ENCODE peak calls at places on chromosomes 16 and 17, in ten cellular contexts. One of them, this sample, is unnamed. For H3K27me3, the result is how much of the 10 kb centered on the place peaks cover.

GRCh38 chr16:68396481-68396880 is 51.8 kb downstream of the SMPD3 start:
- DNase-seq in brain microvascular endothelial cell: peak
- DNase-seq in heart left ventricle: no peak
- DNase-seq in right lobe of liver: peak
- DNase-seq in right atrium auricular region: no peak
- DNase-seq in uterus: no peak
- DNase-seq in mesendoderm: no peak
- DNase-seq in tibial nerve: no peak
- DNase-seq in left lung: no peak
- DNase-seq in HCT116: peak
- DNase-seq in this sample: peak

GRCh38 chr16:35102780-35103403 is 1643.5 kb downstream of the TP53TG3F start:
- DNase-seq in brain microvascular endothelial cell: no peak
- DNase-seq in heart left ventricle: no peak
- DNase-seq in right lobe of liver: no peak
- DNase-seq in right atrium auricular region: no peak
- DNase-seq in uterus: no peak
- DNase-seq in mesendoderm: peak
- DNase-seq in tibial nerve: no peak
- DNase-seq in left lung: no peak
- DNase-seq in HCT116: no peak
- DNase-seq in this sample: no peak

GRCh38 chr16:74201561-74201960 is 95.1 kb upstream of the PSMD7 start:
- DNase-seq in brain microvascular endothelial cell: no peak
- DNase-seq in heart left ventricle: no peak
- DNase-seq in right lobe of liver: no peak
- DNase-seq in right atrium auricular region: no peak
- DNase-seq in uterus: no peak
- DNase-seq in mesendoderm: no peak
- DNase-seq in tibial nerve: no peak
- DNase-seq in left lung: no peak
- DNase-seq in HCT116: no peak
- DNase-seq in this sample: no peak

GRCh38 chr16:14289692-14290340 is 218.7 kb downstream of the MRTFB start:
- DNase-seq in brain microvascular endothelial cell: no peak
- DNase-seq in heart left ventricle: no peak
- DNase-seq in right lobe of liver: no peak
- DNase-seq in right atrium auricular region: peak
- DNase-seq in uterus: no peak
- DNase-seq in mesendoderm: peak
- DNase-seq in tibial nerve: no peak
- DNase-seq in left lung: no peak
- DNase-seq in HCT116: peak
- DNase-seq in this sample: no peak

GRCh38 chr17:559699-560378 is 154.8 kb downstream of the VPS53 start:
- DNase-seq in brain microvascular endothelial cell: peak
- DNase-seq in heart left ventricle: peak
- DNase-seq in right lobe of liver: no peak
- DNase-seq in right atrium auricular region: peak
- DNase-seq in uterus: no peak
- DNase-seq in mesendoderm: no peak
- DNase-seq in tibial nerve: peak
- DNase-seq in left lung: no peak
- DNase-seq in HCT116: no peak
- DNase-seq in this sample: peak

GRCh38 chr16:70753228-70753627 is 47.7 kb downstream of the VAC14 start:
- DNase-seq in brain microvascular endothelial cell: no peak
- DNase-seq in heart left ventricle: no peak
- DNase-seq in right lobe of liver: no peak
- DNase-seq in right atrium auricular region: no peak
- DNase-seq in uterus: no peak
- DNase-seq in mesendoderm: no peak
- DNase-seq in tibial nerve: no peak
- DNase-seq in left lung: no peak
- DNase-seq in HCT116: no peak
- DNase-seq in this sample: no peak

GRCh38 chr16:72963921-72964320 is 84.0 kb downstream of the ZFHX3 start:
- DNase-seq in brain microvascular endothelial cell: peak
- DNase-seq in heart left ventricle: no peak
- DNase-seq in right lobe of liver: no peak
- DNase-seq in right atrium auricular region: no peak
- DNase-seq in uterus: no peak
- DNase-seq in mesendoderm: no peak
- DNase-seq in tibial nerve: no peak
- DNase-seq in left lung: no peak
- DNase-seq in HCT116: no peak
- DNase-seq in this sample: no peak

GRCh38 chr16:19307587-19308241 is 22.2 kb downstream of the CLEC19A start:
- DNase-seq in brain microvascular endothelial cell: no peak
- DNase-seq in heart left ventricle: no peak
- DNase-seq in right lobe of liver: no peak
- DNase-seq in right atrium auricular region: no peak
- DNase-seq in uterus: no peak
- DNase-seq in mesendoderm: peak
- DNase-seq in tibial nerve: no peak
- DNase-seq in left lung: no peak
- DNase-seq in HCT116: no peak
- DNase-seq in this sample: no peak

GRCh38 chr16:15509051-15509592 is 74.7 kb downstream of the BMERB1 start:
- DNase-seq in brain microvascular endothelial cell: peak
- DNase-seq in heart left ventricle: no peak
- DNase-seq in right lobe of liver: no peak
- DNase-seq in right atrium auricular region: no peak
- DNase-seq in uterus: no peak
- DNase-seq in mesendoderm: peak
- DNase-seq in tibial nerve: no peak
- DNase-seq in left lung: no peak
- DNase-seq in HCT116: no peak
- DNase-seq in this sample: peak

GRCh38 chr17:3978421-3979275 is 14.4 kb upstream of the ATP2A3 start:
- DNase-seq in brain microvascular endothelial cell: no peak
- DNase-seq in heart left ventricle: no peak
- DNase-seq in right lobe of liver: peak
- DNase-seq in right atrium auricular region: no peak
- DNase-seq in uterus: no peak
- DNase-seq in mesendoderm: no peak
- DNase-seq in tibial nerve: no peak
- DNase-seq in left lung: no peak
- DNase-seq in HCT116: no peak
- DNase-seq in this sample: no peak

GRCh38 chr17:10646393-10646990 is 10.6 kb downstream of the MYH3 start:
- DNase-seq in brain microvascular endothelial cell: peak
- DNase-seq in heart left ventricle: peak
- DNase-seq in right lobe of liver: peak
- DNase-seq in right atrium auricular region: peak
- DNase-seq in uterus: peak
- DNase-seq in mesendoderm: peak
- DNase-seq in tibial nerve: peak
- DNase-seq in left lung: no peak
- DNase-seq in HCT116: peak
- DNase-seq in this sample: peak

GRCh38 chr17:80675451-80676095 is 130.9 kb downstream of the RPTOR start:
- DNase-seq in brain microvascular endothelial cell: no peak
- DNase-seq in heart left ventricle: no peak
- DNase-seq in right lobe of liver: no peak
- DNase-seq in right atrium auricular region: no peak
- DNase-seq in uterus: no peak
- DNase-seq in mesendoderm: no peak
- DNase-seq in tibial nerve: no peak
- DNase-seq in left lung: no peak
- DNase-seq in HCT116: no peak
- DNase-seq in this sample: peak

GRCh38 chr16:53219795-53220194 is 165.0 kb downstream of the CHD9 start:
- DNase-seq in brain microvascular endothelial cell: no peak
- DNase-seq in heart left ventricle: no peak
- DNase-seq in right lobe of liver: no peak
- DNase-seq in right atrium auricular region: no peak
- DNase-seq in uterus: no peak
- DNase-seq in mesendoderm: no peak
- DNase-seq in tibial nerve: no peak
- DNase-seq in left lung: no peak
- DNase-seq in HCT116: no peak
- DNase-seq in this sample: no peak

GRCh38 chr16:53220585-53220984 is 165.8 kb downstream of the CHD9 start:
- DNase-seq in brain microvascular endothelial cell: peak
- DNase-seq in heart left ventricle: no peak
- DNase-seq in right lobe of liver: no peak
- DNase-seq in right atrium auricular region: no peak
- DNase-seq in uterus: no peak
- DNase-seq in mesendoderm: peak
- DNase-seq in tibial nerve: no peak
- DNase-seq in left lung: no peak
- DNase-seq in HCT116: no peak
- DNase-seq in this sample: no peak

GRCh38 chr16:53212899-53213235 is 158.1 kb downstream of the CHD9 start:
- DNase-seq in brain microvascular endothelial cell: no peak
- DNase-seq in heart left ventricle: no peak
- DNase-seq in right lobe of liver: no peak
- DNase-seq in right atrium auricular region: no peak
- DNase-seq in uterus: no peak
- DNase-seq in mesendoderm: no peak
- DNase-seq in tibial nerve: no peak
- DNase-seq in left lung: no peak
- DNase-seq in HCT116: no peak
- DNase-seq in this sample: no peak

GRCh38 chr16:53213542-53213941 is 158.8 kb downstream of the CHD9 start:
- DNase-seq in brain microvascular endothelial cell: no peak
- DNase-seq in heart left ventricle: no peak
- DNase-seq in right lobe of liver: no peak
- DNase-seq in right atrium auricular region: no peak
- DNase-seq in uterus: no peak
- DNase-seq in mesendoderm: no peak
- DNase-seq in tibial nerve: no peak
- DNase-seq in left lung: no peak
- DNase-seq in HCT116: no peak
- DNase-seq in this sample: no peak

GRCh38 chr16:53216798-53217197 is 162.0 kb downstream of the CHD9 start:
- DNase-seq in brain microvascular endothelial cell: no peak
- DNase-seq in heart left ventricle: no peak
- DNase-seq in right lobe of liver: no peak
- DNase-seq in right atrium auricular region: no peak
- DNase-seq in uterus: no peak
- DNase-seq in mesendoderm: no peak
- DNase-seq in tibial nerve: no peak
- DNase-seq in left lung: no peak
- DNase-seq in HCT116: no peak
- DNase-seq in this sample: no peak
- H3K4me3 ChIP-seq in brain microvascular endothelial cell: no peak
- H3K4me3 ChIP-seq in heart left ventricle: no peak
- H3K4me3 ChIP-seq in right lobe of liver: no peak
- H3K4me3 ChIP-seq in right atrium auricular region: no peak
- H3K4me3 ChIP-seq in uterus: no peak
- H3K4me3 ChIP-seq in mesendoderm: no peak
- H3K4me3 ChIP-seq in tibial nerve: no peak
- H3K4me3 ChIP-seq in left lung: no peak
- H3K4me3 ChIP-seq in HCT116: no peak
- H3K4me3 ChIP-seq in this sample: no peak

GRCh38 chr17:48603959-48604769 is 622 bp downstream of the HOXB6 start:
- DNase-seq in brain microvascular endothelial cell: no peak
- DNase-seq in heart left ventricle: no peak
- DNase-seq in right lobe of liver: no peak
- DNase-seq in right atrium auricular region: no peak
- DNase-seq in uterus: no peak
- DNase-seq in mesendoderm: no peak
- DNase-seq in tibial nerve: no peak
- DNase-seq in left lung: no peak
- DNase-seq in HCT116: peak
- DNase-seq in this sample: no peak
- H3K27me3 ChIP-seq in brain microvascular endothelial cell: half or more
- H3K27me3 ChIP-seq in heart left ventricle: half or more
- H3K27me3 ChIP-seq in right lobe of liver: half or more
- H3K27me3 ChIP-seq in right atrium auricular region: half or more
- H3K27me3 ChIP-seq in uterus: under half
- H3K27me3 ChIP-seq in mesendoderm: half or more
- H3K27me3 ChIP-seq in tibial nerve: half or more
- H3K27me3 ChIP-seq in left lung: half or more
- H3K27me3 ChIP-seq in HCT116: under half
- H3K27me3 ChIP-seq in this sample: under half

DNA sequence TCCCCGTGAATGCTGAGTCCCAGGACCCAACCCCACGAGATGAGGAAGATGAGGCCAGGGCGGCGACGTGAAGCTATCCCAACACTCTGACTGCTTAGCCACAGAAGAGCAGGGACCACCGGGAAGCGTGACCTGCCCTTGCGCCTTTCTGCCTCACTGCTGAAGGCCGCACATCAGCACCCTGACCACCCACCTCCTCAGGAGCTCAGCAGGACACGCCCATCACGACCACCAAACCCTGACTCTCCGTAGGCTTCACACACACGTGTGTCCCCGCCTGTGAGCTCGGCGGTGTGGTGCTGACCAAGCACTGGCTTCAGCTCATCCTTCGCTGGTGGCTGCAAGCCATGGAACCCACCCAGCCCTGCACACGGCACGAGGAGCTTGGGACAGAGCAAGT is 97.8 kb downstream of the ZNF778 start:
- DNase-seq in brain microvascular endothelial cell: no peak
- DNase-seq in heart left ventricle: peak
- DNase-seq in right lobe of liver: no peak
- DNase-seq in right atrium auricular region: no peak
- DNase-seq in uterus: no peak
- DNase-seq in mesendoderm: no peak
- DNase-seq in tibial nerve: no peak
- DNase-seq in left lung: peak
- DNase-seq in HCT116: no peak
- DNase-seq in this sample: no peak
- H3K27ac ChIP-seq in brain microvascular endothelial cell: peak
- H3K27ac ChIP-seq in heart left ventricle: peak
- H3K27ac ChIP-seq in right lobe of liver: no peak
- H3K27ac ChIP-seq in right atrium auricular region: no peak
- H3K27ac ChIP-seq in uterus: no peak
- H3K27ac ChIP-seq in mesendoderm: no peak
- H3K27ac ChIP-seq in tibial nerve: no peak
- H3K27ac ChIP-seq in left lung: peak
- H3K27ac ChIP-seq in HCT116: peak
- H3K27ac ChIP-seq in this sample: peak

DNA sequence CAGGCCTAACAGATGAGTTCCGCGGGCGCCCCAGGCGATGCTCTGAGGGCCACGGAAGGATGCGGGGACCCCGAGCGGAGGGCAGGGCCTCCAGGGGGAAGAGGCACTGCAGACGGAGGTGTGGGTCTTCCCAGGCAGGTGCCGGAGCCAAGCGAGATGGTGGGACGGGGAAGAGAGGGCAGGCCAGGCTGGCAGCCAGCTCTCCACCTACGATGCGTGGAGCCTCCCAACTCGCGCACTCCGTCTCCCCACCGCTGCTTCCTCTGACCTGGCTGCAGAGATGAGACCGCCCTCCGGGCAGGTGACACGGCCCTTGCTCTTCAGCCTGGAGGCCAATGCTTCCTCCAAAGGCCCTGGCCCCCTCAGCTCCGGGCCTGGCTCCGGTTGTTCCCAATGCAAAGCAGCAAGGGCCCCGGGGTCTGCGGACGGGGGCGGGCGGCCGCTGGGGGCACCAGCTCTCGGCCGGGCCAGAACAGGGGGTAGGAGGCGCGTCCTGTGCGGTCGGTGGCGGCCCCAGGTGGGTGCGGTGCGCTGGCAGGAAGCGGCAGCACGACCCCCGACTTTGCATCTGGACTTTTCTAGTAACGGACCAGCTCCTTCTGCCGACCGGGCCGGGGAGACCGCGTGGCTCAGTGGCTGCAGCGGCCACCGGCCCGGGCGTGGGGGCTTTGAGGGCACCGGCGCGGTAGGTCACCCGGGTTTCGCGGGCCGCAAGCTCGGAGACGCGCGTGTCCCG is 1.5 kb upstream of the SOX8 start:
- DNase-seq in brain microvascular endothelial cell: no peak
- DNase-seq in heart left ventricle: no peak
- DNase-seq in right lobe of liver: no peak
- DNase-seq in right atrium auricular region: no peak
- DNase-seq in uterus: no peak
- DNase-seq in mesendoderm: peak
- DNase-seq in tibial nerve: no peak
- DNase-seq in left lung: no peak
- DNase-seq in HCT116: no peak
- DNase-seq in this sample: no peak
- H3K4me3 ChIP-seq in brain microvascular endothelial cell: no peak
- H3K4me3 ChIP-seq in heart left ventricle: peak
- H3K4me3 ChIP-seq in right lobe of liver: peak
- H3K4me3 ChIP-seq in right atrium auricular region: peak
- H3K4me3 ChIP-seq in uterus: no peak
- H3K4me3 ChIP-seq in mesendoderm: no peak
- H3K4me3 ChIP-seq in tibial nerve: peak
- H3K4me3 ChIP-seq in left lung: peak
- H3K4me3 ChIP-seq in HCT116: peak
- H3K4me3 ChIP-seq in this sample: no peak

This sample was measured in mammary epithelial cell.